ENCODE peak calls at places on chromosomes 13 and 19, in six cellular contexts. C is Panc1; I is left cardiac atrium; D is EL; S is CD8-positive, alpha-beta memory T cell; P is epithelial cell of prostate. A is an unnamed sample.

GRCh38 chr13:52003551-52003950 is 7.7 kb downstream of the ATP7B start:
- DNase-seq in D (no peak), I (no peak), C (no peak), P (no peak), S (no peak), A (no peak)

GRCh38 chr19:14554382-14554812 is 17.5 kb downstream of the NDUFB7 start:
- DNase-seq in I (no peak), C (no peak), D (no peak), S (no peak), P (no peak), A (peak; percentile 18)

GRCh38 chr19:44587863-44588752 is 25.3 kb upstream of the IGSF23 start:
- DNase-seq in C (peak; percentile 57), P (peak; percentile 54), S (no peak), I (no peak), D (peak; percentile 96), A (no peak)

GRCh38 chr13:41931337-41931736 is 29.6 kb downstream of the VWA8 start:
- DNase-seq in P (no peak), I (no peak), C (no peak), S (no peak), D (peak; percentile 51), A (no peak)

GRCh38 chr19:34173145-34173956 is 1.0 kb downstream of the LSM14A start:
- DNase-seq in C (no peak), D (peak; percentile 62), P (peak; percentile 16), I (peak; percentile 49), S (peak; percentile 13), A (no peak)

GRCh38 chr13:44365008-44365407 is 8.6 kb upstream of the SERP2 start:
- DNase-seq in C (no peak), S (no peak), I (no peak), P (peak; percentile 50), D (peak; percentile 70), A (no peak)

GRCh38 chr13:59861676-59862075 is 302.1 kb downstream of the DIAPH3 start:
- DNase-seq in P (no peak), C (no peak), D (peak; percentile 9), I (no peak), S (no peak), A (no peak)

GRCh38 chr19:15432018-15432494 is 13.3 kb upstream of the AKAP8L start:
- DNase-seq in I (no peak), P (no peak), D (no peak), C (no peak), S (peak; percentile 26), A (no peak)

GRCh38 chr19:45279587-45280192 is 28.6 kb downstream of the MARK4 start:
- DNase-seq in D (no peak), I (no peak), S (no peak), C (no peak), P (no peak), A (no peak)

GRCh38 chr19:49932731-49933131 is 3.4 kb upstream of the NUP62 start:
- DNase-seq in S (peak; percentile 40), C (no peak), P (no peak), I (no peak), D (no peak), A (no peak)

GRCh38 chr13:30331331-30331771 is 24.0 kb upstream of the KATNAL1 start:
- DNase-seq in C (no peak), D (peak; percentile 31), P (no peak), S (no peak), I (peak; percentile 50), A (no peak)

GRCh38 chr19:39846678-39847486 is 703 bp upstream of the FBL start:
- DNase-seq in C (no peak), D (peak; percentile 40), S (no peak), I (no peak), P (no peak), A (no peak)

GRCh38 chr19:53595510-53595867 is 36.3 kb upstream of the DPRX start:
- DNase-seq in C (no peak), S (no peak), P (no peak), D (no peak), I (no peak), A (no peak)

GRCh38 chr19:3047307-3048189 is 14.7 kb downstream of the TLE5 start:
- DNase-seq in S (peak; percentile 32), D (peak; percentile 76), I (peak; percentile 86), C (no peak), P (no peak), A (peak; percentile 90)

GRCh38 chr19:9806781-9807180 is 12.1 kb downstream of the FBXL12 start:
- DNase-seq in P (no peak), I (no peak), S (no peak), C (no peak), D (no peak), A (no peak)

GRCh38 chr19:47322048-47322447 is 9.9 kb upstream of the C5AR2 start:
- DNase-seq in I (no peak), P (no peak), S (no peak), C (no peak), D (no peak), A (no peak)

GRCh38 chr13:52651880-52652169 is 811 bp upstream of the SUGT1 start:
- DNase-seq in D (no peak), C (no peak), I (no peak), P (no peak), S (no peak), A (no peak)

GRCh38 chr19:29685326-29685725 is 20.1 kb downstream of the PLEKHF1 start:
- DNase-seq in C (no peak), P (no peak), I (no peak), D (no peak), S (no peak), A (no peak)

GRCh38 chr19:16127080-16127479 is 15.4 kb downstream of the RAB8A start:
- DNase-seq in I (no peak), D (no peak), C (no peak), S (no peak), P (no peak), A (no peak)

GRCh38 chr19:45824041-45824471 is 8.9 kb upstream of the RSPH6A start:
- DNase-seq in D (no peak), P (peak; percentile 48), I (no peak), S (no peak), C (no peak), A (no peak)

GRCh38 chr13:101916108-101916757 is 463.8 kb downstream of the ITGBL1 start:
- DNase-seq in D (no peak), S (no peak), C (no peak), I (peak; percentile 42), P (no peak), A (no peak)

GRCh38 chr13:25232937-25233515 is 54.3 kb downstream of the MTMR6 start:
- DNase-seq in I (no peak), D (peak; percentile 35), C (no peak), P (no peak), S (no peak), A (no peak)

GRCh38 chr19:19571387-19571786 is 33.3 kb downstream of the CILP2 start:
- DNase-seq in I (no peak), P (no peak), S (no peak), C (no peak), D (no peak), A (no peak)

GRCh38 chr19:29404015-29404414 is 121.8 kb upstream of the VSTM2B start:
- DNase-seq in C (no peak), D (no peak), I (no peak), P (no peak), S (no peak), A (no peak)

GRCh38 chr13:45658586-45659235 is 43.2 kb upstream of the ERICH6B start:
- DNase-seq in P (no peak), D (peak; percentile 95), I (no peak), C (no peak), S (no peak), A (no peak)

GRCh38 chr19:16363133-16363851 is 38.7 kb downstream of the KLF2 start:
- DNase-seq in C (no peak), P (no peak), I (no peak), S (no peak), D (no peak), A (peak; percentile 63)